ENCODE peak calls at places on chromosomes 3 and 15, in seven cellular contexts. One of them, this sample, is unnamed.

GRCh38 chr3:46908294-46908985 is 30.9 kb downstream of the PTH1R start:
- DNase-seq in upper lobe of left lung: no peak
- DNase-seq in CD8-positive, alpha-beta T cell: no peak
- DNase-seq in NCI-H526 treated with DMSO at 0.1 percent for 48 hours: no peak
- DNase-seq in right atrium auricular region: no peak
- DNase-seq in GM20000: no peak
- DNase-seq in stimulated activated CD8-positive, alpha-beta memory T cell treated with anti-CD3 and anti-CD28 coated beads, Interleukin-7, amount 100 ng/mL, for 4 hours: no peak
- DNase-seq in this sample: no peak

GRCh38 chr15:68427366-68427765 is 4.6 kb downstream of the ITGA11 start:
- DNase-seq in upper lobe of left lung: no peak
- DNase-seq in CD8-positive, alpha-beta T cell: no peak
- DNase-seq in NCI-H526 treated with DMSO at 0.1 percent for 48 hours: no peak
- DNase-seq in right atrium auricular region: no peak
- DNase-seq in GM20000: no peak
- DNase-seq in stimulated activated CD8-positive, alpha-beta memory T cell treated with anti-CD3 and anti-CD28 coated beads, Interleukin-7, amount 100 ng/mL, for 4 hours: no peak
- DNase-seq in this sample: no peak

GRCh38 chr3:13134166-13134878 is 61.1 kb upstream of the IQSEC1 start:
- DNase-seq in upper lobe of left lung: peak; percentile 13
- DNase-seq in CD8-positive, alpha-beta T cell: no peak
- DNase-seq in NCI-H526 treated with DMSO at 0.1 percent for 48 hours: no peak
- DNase-seq in right atrium auricular region: no peak
- DNase-seq in GM20000: no peak
- DNase-seq in stimulated activated CD8-positive, alpha-beta memory T cell treated with anti-CD3 and anti-CD28 coated beads, Interleukin-7, amount 100 ng/mL, for 4 hours: no peak
- DNase-seq in this sample: no peak

GRCh38 chr15:65655026-65655425 is 33.3 kb downstream of the SLC24A1 start:
- DNase-seq in upper lobe of left lung: no peak
- DNase-seq in CD8-positive, alpha-beta T cell: no peak
- DNase-seq in NCI-H526 treated with DMSO at 0.1 percent for 48 hours: no peak
- DNase-seq in right atrium auricular region: no peak
- DNase-seq in GM20000: no peak
- DNase-seq in stimulated activated CD8-positive, alpha-beta memory T cell treated with anti-CD3 and anti-CD28 coated beads, Interleukin-7, amount 100 ng/mL, for 4 hours: no peak
- DNase-seq in this sample: no peak

GRCh38 chr15:45751629-45752028 is 116.8 kb downstream of the SQOR start:
- DNase-seq in upper lobe of left lung: no peak
- DNase-seq in CD8-positive, alpha-beta T cell: no peak
- DNase-seq in NCI-H526 treated with DMSO at 0.1 percent for 48 hours: no peak
- DNase-seq in right atrium auricular region: no peak
- DNase-seq in GM20000: no peak
- DNase-seq in stimulated activated CD8-positive, alpha-beta memory T cell treated with anti-CD3 and anti-CD28 coated beads, Interleukin-7, amount 100 ng/mL, for 4 hours: no peak
- DNase-seq in this sample: no peak

GRCh38 chr3:54573922-54574321 is 353.9 kb downstream of the LRTM1 start:
- DNase-seq in upper lobe of left lung: no peak
- DNase-seq in CD8-positive, alpha-beta T cell: no peak
- DNase-seq in NCI-H526 treated with DMSO at 0.1 percent for 48 hours: no peak
- DNase-seq in right atrium auricular region: no peak
- DNase-seq in GM20000: no peak
- DNase-seq in stimulated activated CD8-positive, alpha-beta memory T cell treated with anti-CD3 and anti-CD28 coated beads, Interleukin-7, amount 100 ng/mL, for 4 hours: no peak
- DNase-seq in this sample: no peak

GRCh38 chr3:115927210-115927609 is 303.9 kb downstream of the GAP43 start:
- DNase-seq in upper lobe of left lung: no peak
- DNase-seq in CD8-positive, alpha-beta T cell: no peak
- DNase-seq in NCI-H526 treated with DMSO at 0.1 percent for 48 hours: no peak
- DNase-seq in right atrium auricular region: no peak
- DNase-seq in GM20000: no peak
- DNase-seq in stimulated activated CD8-positive, alpha-beta memory T cell treated with anti-CD3 and anti-CD28 coated beads, Interleukin-7, amount 100 ng/mL, for 4 hours: no peak
- DNase-seq in this sample: no peak

GRCh38 chr15:39976291-39977274 is 42.7 kb downstream of the EIF2AK4 start:
- DNase-seq in upper lobe of left lung: peak; percentile 42
- DNase-seq in CD8-positive, alpha-beta T cell: no peak
- DNase-seq in NCI-H526 treated with DMSO at 0.1 percent for 48 hours: peak; percentile 88
- DNase-seq in right atrium auricular region: peak; percentile 70
- DNase-seq in GM20000: peak; percentile 63
- DNase-seq in stimulated activated CD8-positive, alpha-beta memory T cell treated with anti-CD3 and anti-CD28 coated beads, Interleukin-7, amount 100 ng/mL, for 4 hours: peak; percentile 23
- DNase-seq in this sample: peak; percentile 40